ENCODE peak calls at places on chromosomes 11 and 22, in nine cellular contexts. O is Ammon's horn; D is activated naive CD4-positive, alpha-beta T cell treated with anti-CD3 and anti-CD28 coated beads, Interleukin-2, amount 50 U/mL, for 72 hours; R is activated T-cell treated with anti-CD3 and anti-CD28 coated beads, Interleukin-2, amount 50 U/mL, for 72 hours; Q is keratinocyte; Z is NCI-H1930; W is adipocyte; K is AG09309; E is ovary. V is an unnamed sample.

GRCh38 chr11:75013051-75013450 is 24.3 kb downstream of the NEU3 start:
- DNase-seq in O (no peak), D (no peak), R (no peak), Q (no peak), Z (no peak), W (no peak), K (no peak), E (no peak), V (no peak)

GRCh38 chr11:45266693-45267451 is 19.3 kb downstream of the SYT13 start:
- DNase-seq in O (no peak), D (no peak), R (peak; percentile 46), Q (no peak), Z (peak; percentile 29), W (no peak), K (no peak), E (no peak), V (no peak)

GRCh38 chr11:14089690-14090462 is 127.4 kb downstream of the SPON1 start:
- DNase-seq in O (no peak), D (no peak), R (no peak), Q (no peak), Z (no peak), W (no peak), K (no peak), E (no peak), V (no peak)

GRCh38 chr11:122045181-122045586 is 70.8 kb downstream of the BLID start:
- DNase-seq in O (no peak), D (no peak), R (no peak), Q (peak; percentile 95), Z (no peak), W (peak; percentile 57), K (peak; percentile 55), E (no peak), V (peak; percentile 90)

GRCh38 chr22:46576556-46577351 is 39.3 kb upstream of the CELSR1 start:
- DNase-seq in O (peak; percentile 39), D (no peak), R (peak; percentile 74), Q (no peak), Z (no peak), W (peak; percentile 84), K (no peak), E (peak; percentile 42), V (no peak)

GRCh38 chr22:17171016-17171312 is 11.9 kb upstream of the HDHD5 start:
- DNase-seq in O (no peak), D (no peak), R (no peak), Q (no peak), Z (no peak), W (no peak), K (no peak), E (no peak), V (no peak)

GRCh38 chr11:125063429-125064043 is 431 bp downstream of the SLC37A2 start:
- DNase-seq in O (no peak), D (peak; percentile 52), R (no peak), Q (no peak), Z (no peak), W (peak; percentile 20), K (no peak), E (no peak), V (no peak)

GRCh38 chr11:1743587-1744136 is 6.7 kb downstream of the IFITM10 start:
- DNase-seq in O (peak; percentile 2), D (peak; percentile 40), R (no peak), Q (no peak), Z (no peak), W (no peak), K (no peak), E (no peak), V (no peak)

GRCh38 chr22:47623056-47623739 is 860.7 kb downstream of the TBC1D22A start:
- DNase-seq in O (no peak), D (no peak), R (no peak), Q (no peak), Z (no peak), W (no peak), K (no peak), E (no peak), V (no peak)

GRCh38 chr22:31475778-31476177 is 13.9 kb downstream of the EIF4ENIF1 start:
- DNase-seq in O (no peak), D (no peak), R (no peak), Q (no peak), Z (no peak), W (no peak), K (no peak), E (no peak), V (no peak)

GRCh38 chr22:41847300-41847699 is 14.4 kb downstream of the SREBF2 start:
- DNase-seq in O (no peak), D (no peak), R (no peak), Q (no peak), Z (no peak), W (no peak), K (no peak), E (no peak), V (no peak)

GRCh38 chr11:16769386-16769785 is 30.9 kb downstream of the C11orf58 start:
- DNase-seq in O (no peak), D (no peak), R (no peak), Q (no peak), Z (no peak), W (no peak), K (no peak), E (no peak), V (no peak)

GRCh38 chr11:9138133-9138453 is 46.7 kb upstream of the SCUBE2 start:
- DNase-seq in O (no peak), D (no peak), R (no peak), Q (no peak), Z (no peak), W (no peak), K (no peak), E (no peak), V (no peak)

GRCh38 chr11:6022954-6023353 is 7.6 kb downstream of the OR56A1 start:
- DNase-seq in O (peak; percentile 54), D (no peak), R (peak; percentile 23), Q (no peak), Z (no peak), W (peak; percentile 79), K (peak; percentile 23), E (no peak), V (peak; percentile 14)